ENCODE peak calls at places on chromosome 6, in nine cellular contexts. D is left ventricle myocardium inferior, C is aorta, H is prostate gland, Q is neuronal stem cell, L is tibial artery, P is SJSA1, M is small intestine, W is NT2/D1. J is an unnamed sample. For H3K9me3 and H3K4me1, the result is how much of the 10 kb centered on the place peaks cover.

GRCh38 chr6:113829702-113830058 is 27.5 kb upstream of the MARCKS start:
- DNase-seq in Q (no peak), W (no peak), D (no peak), M (peak), L (no peak), C (no peak), P (no peak), H (no peak), J (no peak)

GRCh38 chr6:73728548-73729205 is 32.7 kb downstream of the CD109 start:
- DNase-seq in P (no peak), C (no peak), Q (no peak), H (no peak), W (no peak), D (no peak), L (no peak), M (no peak), J (no peak)

GRCh38 chr6:42229720-42230119 is 12.1 kb upstream of the MRPS10 start:
- DNase-seq in P (no peak), D (no peak), C (no peak), M (no peak), W (no peak), H (no peak), L (no peak), Q (no peak), J (no peak)

GRCh38 chr6:118283759-118284158 is 264.3 kb upstream of the PLN start:
- DNase-seq in L (peak), P (peak), H (peak), C (no peak), D (no peak), Q (peak), M (peak), W (no peak), J (no peak)

GRCh38 chr6:103327079-103327478 is 1532.6 kb downstream of the HACE1 start:
- DNase-seq in L (no peak), M (no peak), D (no peak), Q (peak), C (no peak), H (no peak), P (no peak), W (no peak), J (no peak)

GRCh38 chr6:150668882-150669476 is 69.3 kb downstream of the PLEKHG1 start:
- DNase-seq in C (no peak), Q (no peak), D (no peak), M (no peak), L (no peak), W (no peak), H (no peak), P (peak), J (no peak)

GRCh38 chr6:42520786-42521607 is 42.8 kb upstream of the UBR2 start:
- DNase-seq in L (no peak), H (no peak), Q (no peak), M (no peak), P (peak), D (no peak), C (no peak), W (no peak), J (no peak)

GRCh38 chr6:155541976-155542375 is 86.3 kb upstream of the NOX3 start:
- DNase-seq in W (no peak), L (no peak), D (no peak), P (no peak), M (no peak), H (no peak), Q (no peak), C (no peak), J (no peak)

GRCh38 chr6:150297327-150298028 is 71.3 kb upstream of the IYD start:
- DNase-seq in M (peak), C (no peak), D (no peak), L (peak), W (no peak), P (no peak), Q (no peak), H (no peak), J (no peak)

GRCh38 chr6:75467906-75468460 is 25.6 kb downstream of the FILIP1 start:
- DNase-seq in P (no peak), H (no peak), L (no peak), W (no peak), D (no peak), C (no peak), M (no peak), Q (peak), J (no peak)

GRCh38 chr6:120405947-120406346 is 928.3 kb downstream of the TBC1D32 start:
- DNase-seq in Q (no peak), H (no peak), L (no peak), C (no peak), D (no peak), M (no peak), P (no peak), W (peak), J (peak)

GRCh38 chr6:167093922-167094432 is 28.9 kb upstream of the CCR6 start:
- DNase-seq in C (no peak), P (no peak), D (no peak), Q (no peak), H (no peak), M (peak), L (no peak), W (no peak), J (no peak)

GRCh38 chr6:161137839-161138544 is 135.9 kb downstream of the AGPAT4 start:
- DNase-seq in P (no peak), Q (no peak), L (no peak), M (no peak), W (no peak), H (no peak), C (peak), D (no peak), J (no peak)

GRCh38 chr6:99393698-99394531 is at the start of gene COQ3:
- DNase-seq in Q (peak), M (peak), D (peak), H (peak), L (peak), C (peak), P (peak), W (peak), J (peak)

GRCh38 chr6:121912905-121913304 is 477.5 kb downstream of the GJA1 start:
- DNase-seq in C (no peak), P (no peak), H (no peak), D (no peak), W (no peak), L (no peak), M (no peak), Q (no peak), J (no peak)

GRCh38 chr6:124854338-124854922 is 107.8 kb upstream of the RNF217 start:
- DNase-seq in C (no peak), Q (no peak), L (no peak), W (no peak), M (no peak), H (no peak), P (no peak), D (no peak), J (no peak)

GRCh38 chr6:104566411-104566810 is 293.3 kb downstream of the HACE1 start:
- DNase-seq in H (no peak), D (no peak), W (no peak), P (no peak), M (no peak), L (no peak), Q (no peak), C (no peak), J (no peak)

GRCh38 chr6:169371344-169372144 is 117.9 kb upstream of the THBS2 start:
- DNase-seq in L (no peak), D (no peak), W (no peak), C (peak), Q (peak), H (no peak), P (peak), M (peak), J (no peak)

GRCh38 chr6:131216277-131216676 is 81.0 kb downstream of the AKAP7 start:
- DNase-seq in M (peak), P (no peak), Q (no peak), C (no peak), W (no peak), D (no peak), H (no peak), L (no peak), J (no peak)

GRCh38 chr6:79420054-79420453 is 117.2 kb downstream of the LCA5 start:
- DNase-seq in P (no peak), L (no peak), W (no peak), D (no peak), H (no peak), M (no peak), C (no peak), Q (no peak), J (no peak)

GRCh38 chr6:163422574-163422973 is 8.1 kb downstream of the QKI start:
- DNase-seq in W (no peak), L (no peak), D (no peak), C (no peak), M (no peak), P (no peak), H (no peak), Q (no peak), J (no peak)

GRCh38 chr6:163418273-163419029 is 3.9 kb downstream of the QKI start:
- DNase-seq in D (no peak), H (no peak), W (no peak), P (peak), Q (no peak), L (no peak), C (no peak), M (no peak), J (no peak)

GRCh38 chr6:163420315-163420667 is 5.8 kb downstream of the QKI start:
- DNase-seq in D (no peak), L (no peak), H (no peak), Q (no peak), W (no peak), P (no peak), M (no peak), C (no peak), J (no peak)

GRCh38 chr6:163417595-163417994 is 3.1 kb downstream of the QKI start:
- DNase-seq in W (no peak), C (no peak), P (peak), L (no peak), Q (no peak), M (no peak), H (no peak), D (no peak), J (no peak)

DNA sequence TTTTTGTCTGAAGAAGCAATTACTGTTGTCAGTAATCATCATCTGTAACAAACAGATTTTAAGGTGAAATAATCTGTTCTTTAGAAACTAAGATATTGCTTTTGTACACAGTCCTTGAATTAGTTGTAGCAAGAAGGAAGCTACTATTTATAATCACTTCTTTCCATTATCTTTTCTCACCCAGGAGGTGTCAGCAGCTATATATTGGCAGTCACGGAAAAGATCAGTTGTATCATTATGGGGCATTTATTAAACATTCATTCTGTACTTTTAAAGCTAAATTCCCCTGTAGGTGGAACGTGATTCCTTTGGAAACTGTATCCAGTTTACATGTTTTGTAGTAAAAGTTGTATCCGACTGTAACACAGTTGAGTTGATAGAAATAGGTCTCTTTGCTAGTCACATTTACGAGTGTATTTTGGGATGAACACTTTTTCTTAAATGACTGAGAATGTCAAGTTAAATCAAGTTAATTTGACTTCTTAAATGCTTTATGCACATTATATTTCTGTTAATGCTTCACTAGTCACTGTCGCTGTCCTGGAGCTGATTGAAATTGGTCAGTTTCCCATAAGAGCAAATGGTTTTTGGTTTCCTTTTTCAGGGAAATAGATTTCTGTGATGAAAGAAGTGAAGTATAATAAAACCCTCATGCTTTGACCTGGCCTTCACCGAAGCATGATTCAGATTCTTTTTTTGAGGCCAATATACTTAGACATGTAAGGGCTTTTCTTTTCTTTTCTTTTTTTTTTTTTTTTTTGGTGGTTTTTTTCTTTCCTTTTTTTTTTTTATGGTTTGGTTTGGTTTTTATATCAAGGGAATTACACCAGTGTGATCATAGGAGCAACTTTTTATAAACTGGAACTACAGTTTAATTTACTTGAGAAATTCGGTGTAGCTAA is 5.1 kb downstream of the QKI start:
- DNase-seq in L (no peak), C (no peak), W (no peak), Q (no peak), P (peak), D (no peak), M (no peak), H (no peak), J (no peak)
- H3K4me3 ChIP-seq in L (peak), C (peak), W (no peak), Q (peak), P (no peak), D (peak), M (no peak), H (no peak), J (no peak)

GRCh38 chr6:110137924-110138887 is 41.3 kb downstream of the WASF1 start:
- DNase-seq in C (no peak), H (no peak), P (no peak), L (no peak), D (no peak), Q (no peak), M (no peak), W (no peak), J (no peak)

GRCh38 chr6:110140650-110141049 is 38.8 kb downstream of the WASF1 start:
- DNase-seq in P (peak), Q (no peak), D (no peak), M (no peak), H (no peak), L (no peak), C (no peak), W (no peak), J (no peak)

GRCh38 chr6:110139052-110139451 is 40.4 kb downstream of the WASF1 start:
- DNase-seq in D (no peak), L (no peak), M (no peak), W (no peak), H (no peak), P (no peak), C (no peak), Q (no peak), J (no peak)
- H3K9me3 ChIP-seq in D (under half), L (under half), M (under half), W (under half), H (under half), P (under half), C (under half), Q (under half), J (under half)

GRCh38 chr6:44039191-44039719 is 88.0 kb downstream of the MRPL14 start:
- DNase-seq in Q (no peak), D (no peak), H (no peak), P (no peak), C (peak), M (no peak), L (peak), W (no peak), J (no peak)

GRCh38 chr6:44041461-44042260 is 85.6 kb downstream of the MRPL14 start:
- DNase-seq in M (no peak), W (peak), C (peak), L (peak), D (no peak), Q (peak), P (peak), H (no peak), J (no peak)

GRCh38 chr6:44042261-44043035 is 84.8 kb downstream of the MRPL14 start:
- DNase-seq in H (no peak), L (no peak), P (no peak), M (no peak), Q (no peak), C (peak), W (no peak), D (no peak), J (no peak)

GRCh38 chr6:44039839-44040350 is 87.4 kb downstream of the MRPL14 start:
- DNase-seq in H (no peak), D (no peak), M (no peak), W (no peak), C (peak), Q (no peak), L (peak), P (no peak), J (no peak)

DNA sequence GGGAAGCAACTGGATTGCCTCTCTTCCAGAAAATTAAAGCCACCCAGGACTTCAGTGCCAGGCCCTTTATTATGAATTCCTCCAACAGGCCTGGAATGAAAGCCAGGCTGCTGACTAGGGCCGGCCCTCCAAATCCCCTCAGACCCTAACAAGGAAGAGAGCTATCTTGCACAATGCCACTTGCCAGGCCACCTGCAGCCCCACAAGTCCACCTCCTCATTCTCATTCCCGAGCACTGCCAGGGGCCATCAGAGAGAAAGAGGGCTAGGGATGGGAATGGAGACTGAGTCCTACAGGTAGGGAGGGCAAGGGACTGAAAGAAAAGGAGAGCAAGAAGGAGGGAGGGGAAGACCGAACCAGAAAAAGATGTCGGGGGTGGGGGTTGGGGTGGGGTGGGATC is 86.5 kb downstream of the MRPL14 start:
- DNase-seq in M (no peak), L (no peak), Q (no peak), P (no peak), D (no peak), H (no peak), W (no peak), C (peak), J (no peak)
- H3K4me1 ChIP-seq in M (under half), L (under half), Q (under half), P (under half), D (under half), H (under half), W (under half), C (under half), J (under half)

GRCh38 chr6:2900221-2900807 is 2.8 kb downstream of the SERPINB9 start:
- DNase-seq in C (no peak), L (no peak), M (no peak), P (no peak), H (no peak), W (no peak), Q (no peak), D (no peak), J (no peak)
- H3K4me3 ChIP-seq in C (no peak), L (no peak), M (no peak), P (no peak), H (no peak), W (no peak), Q (no peak), D (peak), J (no peak)

J was measured in iPS DF 6.9.